ENCODE peak calls at places on chromosomes 7 and 10, in six cellular contexts. R is effector memory CD8-positive, alpha-beta T cell; L is ecto neural progenitor cell; E is activated CD8-positive, alpha-beta memory T cell treated with anti-CD3 and anti-CD28 coated beads for 24 hours; O is NCI-H748 treated with DMSO at 0.1 percent for 48 hours; K is CD4-positive, alpha-beta T cell. N is an unnamed sample.

GRCh38 chr7:133941496-133941895 is 185.6 kb upstream of the LRGUK start:
- DNase-seq in L (no peak), R (no peak), E (no peak), K (no peak), O (no peak), N (no peak)

GRCh38 chr7:29946428-29947186 is 43.0 kb downstream of the SCRN1 start:
- DNase-seq in L (no peak), K (no peak), E (no peak), R (no peak), O (no peak), N (no peak)

GRCh38 chr10:101330236-101331225 is 23.4 kb upstream of the BTRC start:
- DNase-seq in E (no peak), L (no peak), O (no peak), R (no peak), K (no peak), N (peak)

GRCh38 chr7:2804227-2804763 is 39.8 kb downstream of the GNA12 start:
- DNase-seq in O (no peak), E (no peak), L (no peak), K (no peak), R (no peak), N (no peak)

GRCh38 chr7:78151229-78151628 is 352.7 kb downstream of the PHTF2 start:
- DNase-seq in K (no peak), O (no peak), R (no peak), E (no peak), L (no peak), N (peak)

GRCh38 chr10:119006451-119007210 is 22.9 kb upstream of the NANOS1 start:
- DNase-seq in K (no peak), E (no peak), L (no peak), O (no peak), R (no peak), N (peak)

GRCh38 chr7:135490783-135491182 is 19.1 kb downstream of the CNOT4 start:
- DNase-seq in R (no peak), O (no peak), L (no peak), K (no peak), E (no peak), N (no peak)

GRCh38 chr10:90306187-90306586 is 551.7 kb downstream of the HTR7 start:
- DNase-seq in K (no peak), R (no peak), E (no peak), L (no peak), O (peak), N (peak)

GRCh38 chr7:116142850-116143249 is 67.5 kb upstream of the TES start:
- DNase-seq in L (no peak), K (no peak), E (no peak), O (no peak), R (peak), N (no peak)